ENCODE peak calls at places on chromosomes 7 and 10, in four cellular contexts. B, H, O and J are unnamed samples.

GRCh38 chr7:41942468-41943097 is 239.7 kb upstream of the INHBA start:
- DNase-seq in B (peak), H (no peak), O (no peak), J (no peak)

GRCh38 chr10:70265032-70265689 is 18.6 kb downstream of the NPFFR1 start:
- DNase-seq in B (peak), H (peak), O (peak), J (peak)

GRCh38 chr10:924524-924859 is 7.0 kb downstream of the LARP4B start:
- DNase-seq in B (no peak), H (no peak), O (no peak), J (no peak)

GRCh38 chr7:131281649-131282048 is 46.0 kb upstream of the MKLN1 start:
- DNase-seq in B (no peak), H (no peak), O (no peak), J (no peak)

GRCh38 chr10:98446656-98447221 is at the start of gene HPS1:
- DNase-seq in B (peak), H (peak), O (no peak), J (peak)

GRCh38 chr7:29490094-29490607 is 73.5 kb upstream of the PRR15 start:
- DNase-seq in B (no peak), H (no peak), O (no peak), J (no peak)

GRCh38 chr7:85041599-85042216 is 145.1 kb downstream of the SEMA3D start:
- DNase-seq in B (peak), H (peak), O (peak), J (peak)

GRCh38 chr7:64101943-64102655 is 56.9 kb downstream of the ZNF727 start:
- DNase-seq in B (no peak), H (no peak), O (no peak), J (no peak)

GRCh38 chr10:786666-787512 is 97.4 kb upstream of the DIP2C start:
- DNase-seq in B (no peak), H (peak), O (no peak), J (no peak)

GRCh38 chr7:5354460-5355279 is 69.0 kb downstream of the TNRC18 start:
- DNase-seq in B (no peak), H (no peak), O (no peak), J (no peak)

GRCh38 chr10:5751854-5752253 is 61.4 kb downstream of the GDI2 start:
- DNase-seq in B (no peak), H (no peak), O (no peak), J (no peak)

GRCh38 chr7:95298091-95298490 is 26.2 kb downstream of the PON1 start:
- DNase-seq in B (no peak), H (no peak), O (no peak), J (no peak)

GRCh38 chr10:121783782-121784372 is 144.0 kb downstream of the ATE1 start:
- DNase-seq in B (no peak), H (no peak), O (no peak), J (no peak)

GRCh38 chr7:2013381-2014311 is 219.1 kb downstream of the MAD1L1 start:
- DNase-seq in B (no peak), H (no peak), O (no peak), J (no peak)

GRCh38 chr7:101581891-101582290 is 47.2 kb downstream of the MYL10 start:
- DNase-seq in B (no peak), H (no peak), O (no peak), J (no peak)

GRCh38 chr10:13518076-13518692 is 10.6 kb downstream of the BEND7 start:
- DNase-seq in B (no peak), H (peak), O (no peak), J (peak)

GRCh38 chr10:58969578-58969977 is 206.9 kb upstream of the PHYHIPL start:
- DNase-seq in B (no peak), H (no peak), O (no peak), J (no peak)

GRCh38 chr7:100435401-100436304 is 644 bp downstream of the PPP1R35 start:
- DNase-seq in B (no peak), H (peak), O (no peak), J (peak)

GRCh38 chr7:2384354-2385243 is 18.8 kb upstream of the CHST12 start:
- DNase-seq in B (no peak), H (no peak), O (no peak), J (no peak)

GRCh38 chr10:73946253-73947145 is 35.6 kb downstream of the PLAU start:
- DNase-seq in B (no peak), H (no peak), O (no peak), J (no peak)
- TF ChIP-seq FOSL1 in B (no peak), H (no peak), O (no peak), J (no peak)

DNA sequence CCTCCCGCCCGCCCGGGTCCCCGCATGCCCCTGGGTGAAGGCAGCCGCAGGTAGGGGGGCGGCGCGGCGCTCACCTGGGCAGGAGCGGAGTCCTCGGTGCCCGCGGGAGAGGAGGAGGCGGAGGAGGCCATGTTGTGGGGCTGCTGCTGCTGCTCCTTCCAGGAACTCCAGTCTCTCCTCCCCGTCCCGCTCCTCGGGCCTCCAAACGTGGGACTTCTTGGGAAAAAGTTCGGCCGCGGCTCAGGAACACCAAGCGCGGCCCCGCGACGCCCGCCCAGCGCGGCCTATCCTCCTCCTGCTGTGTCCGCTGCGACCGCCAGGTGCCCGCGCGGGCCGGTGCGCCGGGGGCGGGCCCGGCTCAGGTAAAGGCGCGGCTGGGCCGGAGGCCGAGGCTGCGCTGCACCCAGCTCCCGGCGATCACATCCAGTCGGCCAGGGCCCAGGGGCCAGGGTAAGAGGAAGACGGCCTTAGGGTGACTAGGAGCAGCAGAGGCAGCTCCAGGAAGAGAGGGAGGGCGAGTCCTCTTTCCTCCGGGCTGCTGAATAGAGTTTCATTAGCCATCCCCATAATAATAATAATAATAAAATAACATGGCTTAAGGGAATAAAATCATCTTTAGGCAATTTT is 45.0 kb upstream of the CDK1 start:
- DNase-seq in B (no peak), H (peak), O (peak), J (no peak)
- TF ChIP-seq FOSL1 in B (no peak), H (no peak), O (no peak), J (no peak)

GRCh38 chr10:78433722-78434535 is 400.3 kb downstream of the RPS24 start:
- DNase-seq in B (no peak), H (no peak), O (no peak), J (no peak)
- TF ChIP-seq FOSL1 in B (no peak), H (no peak), O (no peak), J (no peak)

GRCh38 chr10:96670786-96671185 is 49.5 kb downstream of the PIK3AP1 start:
- DNase-seq in B (peak), H (no peak), O (no peak), J (no peak)
- TF ChIP-seq FOSL1 in B (no peak), H (no peak), O (no peak), J (no peak)

GRCh38 chr7:150830957-150831356 is 21.4 kb upstream of the AOC1 start:
- DNase-seq in B (no peak), H (no peak), O (no peak), J (no peak)
- TF ChIP-seq FOSL1 in B (no peak), H (no peak), O (no peak), J (no peak)

GRCh38 chr10:89540550-89540949 is 5.2 kb upstream of the SLC16A12 start:
- DNase-seq in B (no peak), H (no peak), O (no peak), J (no peak)
- TF ChIP-seq FOSL1 in B (no peak), H (no peak), O (no peak), J (no peak)

GRCh38 chr10:74081192-74081803 is 69.3 kb downstream of the AP3M1 start:
- DNase-seq in B (peak), H (no peak), O (peak), J (peak)
- TF ChIP-seq FOSL1 in B (no peak), H (no peak), O (no peak), J (no peak)